ENCODE peak calls at places on chromosomes 16 and 17, in nine cellular contexts. E, T, V, I, X, F, P, H and D are unnamed samples.

GRCh38 chr16:85195884-85196816 is 83.9 kb upstream of the CIBAR2 start:
- DNase-seq in P (no peak), E (no peak), I (peak), T (peak), V (no peak), F (no peak), H (no peak), X (no peak), D (no peak)

GRCh38 chr16:65754799-65755691 is 611.4 kb upstream of the CDH5 start:
- DNase-seq in E (no peak), T (peak), I (peak), X (no peak), F (no peak), P (no peak), H (peak), V (peak), D (no peak)

GRCh38 chr16:88941933-88942909 is 34.8 kb downstream of the CBFA2T3 start:
- DNase-seq in V (no peak), F (peak), X (peak), P (no peak), H (peak), E (no peak), I (peak), T (no peak), D (peak)

GRCh38 chr16:89618114-89618999 is 4.9 kb downstream of the DPEP1 start:
- DNase-seq in T (no peak), X (no peak), H (no peak), P (no peak), E (no peak), F (no peak), I (no peak), V (no peak), D (no peak)

GRCh38 chr17:44988256-44988942 is 20.3 kb upstream of the C1QL1 start:
- DNase-seq in T (no peak), I (no peak), F (no peak), V (no peak), E (no peak), X (no peak), H (no peak), P (no peak), D (no peak)

GRCh38 chr17:7858487-7858832 is 657 bp downstream of the CYB5D1 start:
- DNase-seq in P (peak), I (no peak), X (no peak), H (peak), F (no peak), E (no peak), T (peak), V (peak), D (no peak)

GRCh38 chr17:41439375-41439774 is 1.4 kb downstream of the KRT38 start:
- DNase-seq in X (no peak), E (no peak), F (no peak), H (no peak), T (no peak), V (peak), P (no peak), I (no peak), D (no peak)

GRCh38 chr16:72480926-72481325 is 309.0 kb upstream of the PMFBP1 start:
- DNase-seq in V (no peak), P (no peak), X (no peak), F (no peak), I (no peak), H (no peak), T (peak), E (no peak), D (no peak)

GRCh38 chr17:4509402-4509801 is 10.7 kb downstream of the SPNS2 start:
- DNase-seq in E (no peak), V (no peak), I (no peak), P (no peak), T (no peak), X (no peak), F (no peak), H (no peak), D (no peak)

GRCh38 chr17:17346428-17347233 is 43.5 kb downstream of the NT5M start:
- DNase-seq in V (no peak), X (no peak), I (peak), E (no peak), T (no peak), F (no peak), P (no peak), H (no peak), D (no peak)

GRCh38 chr17:74362811-74363498 is 1.3 kb upstream of the BTBD17 start:
- DNase-seq in X (no peak), E (peak), F (no peak), I (no peak), V (no peak), T (no peak), P (no peak), H (no peak), D (no peak)

GRCh38 chr17:43003542-43004172 is 2.9 kb upstream of the IFI35 start:
- DNase-seq in X (no peak), P (peak), V (peak), T (peak), E (no peak), H (no peak), F (no peak), I (no peak), D (no peak)

GRCh38 chr16:26645629-26646028 is 421.1 kb upstream of the C16orf82 start:
- DNase-seq in H (no peak), X (no peak), T (no peak), E (no peak), F (peak), V (no peak), P (peak), I (peak), D (no peak)

GRCh38 chr17:82333279-82334171 is at the start of gene SECTM1:
- DNase-seq in E (no peak), F (no peak), H (peak), T (peak), P (no peak), I (peak), V (peak), X (no peak), D (no peak)

GRCh38 chr17:45137561-45138305 is 2.2 kb downstream of the ACBD4 start:
- DNase-seq in X (no peak), E (no peak), F (no peak), H (peak), P (peak), T (no peak), I (no peak), V (no peak), D (no peak)

GRCh38 chr17:43917348-43918025 is 10.2 kb upstream of the MPP2 start:
- DNase-seq in E (peak), V (peak), F (peak), X (peak), I (no peak), H (peak), P (no peak), T (peak), D (no peak)

GRCh38 chr16:760498-761343 is at the start of gene MSLN:
- DNase-seq in V (no peak), T (no peak), H (no peak), E (no peak), X (no peak), I (no peak), P (no peak), F (no peak), D (peak)

GRCh38 chr17:21194688-21195087 is 19.3 kb downstream of the TMEM11 start:
- DNase-seq in P (no peak), T (peak), H (no peak), I (peak), E (no peak), V (peak), X (no peak), F (no peak), D (no peak)

GRCh38 chr17:35890774-35891155 is 10.6 kb upstream of the CCL5 start:
- DNase-seq in V (no peak), H (peak), E (no peak), X (no peak), P (no peak), F (no peak), I (peak), T (no peak), D (no peak)

GRCh38 chr17:7745748-7746470 is 28.4 kb downstream of the DNAH2 start:
- DNase-seq in P (peak), E (no peak), I (no peak), T (peak), V (peak), F (no peak), H (no peak), X (no peak), D (peak)

GRCh38 chr17:17021194-17021863 is 20.9 kb upstream of the MPRIP start:
- DNase-seq in I (no peak), T (peak), V (no peak), H (peak), F (no peak), E (peak), X (no peak), P (peak), D (no peak)